ENCODE peak calls at places on chromosome 15, in six cellular contexts. One of them, this sample, is unnamed.

GRCh38 chr15:38557855-38558713 is 6.5 kb downstream of the RASGRP1 start:
- DNase-seq in AG04450: no peak
- DNase-seq in fibroblast of lung: no peak
- DNase-seq in HL-60: no peak
- DNase-seq in cardiac muscle cell: no peak
- DNase-seq in osteoblast: no peak
- DNase-seq in this sample: no peak

GRCh38 chr15:35306361-35306981 is 221.4 kb upstream of the NANOGP8 start:
- DNase-seq in AG04450: no peak
- DNase-seq in HL-60: no peak
- DNase-seq in cardiac muscle cell: peak; percentile 35
- DNase-seq in osteoblast: no peak
- DNase-seq in fibroblast of lung: peak; percentile 91
- DNase-seq in this sample: no peak

GRCh38 chr15:81781316-81781868 is 264.4 kb downstream of the MEX3B start:
- DNase-seq in fibroblast of lung: no peak
- DNase-seq in AG04450: no peak
- DNase-seq in cardiac muscle cell: no peak
- DNase-seq in HL-60: no peak
- DNase-seq in osteoblast: no peak
- DNase-seq in this sample: no peak

GRCh38 chr15:71151061-71151460 is 35.8 kb downstream of the THSD4 start:
- DNase-seq in cardiac muscle cell: no peak
- DNase-seq in HL-60: no peak
- DNase-seq in osteoblast: peak; percentile 65
- DNase-seq in AG04450: no peak
- DNase-seq in fibroblast of lung: peak; percentile 93
- DNase-seq in this sample: no peak

GRCh38 chr15:93973287-93973686 is 258.1 kb upstream of the MCTP2 start:
- DNase-seq in HL-60: no peak
- DNase-seq in fibroblast of lung: no peak
- DNase-seq in AG04450: no peak
- DNase-seq in osteoblast: no peak
- DNase-seq in cardiac muscle cell: no peak
- DNase-seq in this sample: no peak

GRCh38 chr15:37801529-37801928 is 132.9 kb upstream of the TMCO5A start:
- DNase-seq in AG04450: no peak
- DNase-seq in HL-60: no peak
- DNase-seq in osteoblast: no peak
- DNase-seq in fibroblast of lung: no peak
- DNase-seq in cardiac muscle cell: no peak
- DNase-seq in this sample: no peak

GRCh38 chr15:78353093-78353492 is 12.9 kb downstream of the CRABP1 start:
- DNase-seq in AG04450: no peak
- DNase-seq in fibroblast of lung: no peak
- DNase-seq in HL-60: no peak
- DNase-seq in osteoblast: no peak
- DNase-seq in cardiac muscle cell: no peak
- DNase-seq in this sample: no peak

GRCh38 chr15:45634442-45635190 is at the start of gene SQOR:
- DNase-seq in osteoblast: peak; percentile 94
- DNase-seq in fibroblast of lung: peak; percentile 47
- DNase-seq in HL-60: peak; percentile 65
- DNase-seq in AG04450: no peak
- DNase-seq in cardiac muscle cell: peak; percentile 71
- DNase-seq in this sample: peak; percentile 93

GRCh38 chr15:62307551-62307950 is 142.5 kb upstream of the C2CD4B start:
- DNase-seq in HL-60: no peak
- DNase-seq in AG04450: no peak
- DNase-seq in cardiac muscle cell: no peak
- DNase-seq in fibroblast of lung: peak; percentile 80
- DNase-seq in osteoblast: peak; percentile 83
- DNase-seq in this sample: no peak

GRCh38 chr15:89030311-89030710 is 57.9 kb upstream of the ABHD2 start:
- DNase-seq in HL-60: no peak
- DNase-seq in osteoblast: no peak
- DNase-seq in cardiac muscle cell: no peak
- DNase-seq in AG04450: no peak
- DNase-seq in fibroblast of lung: no peak
- DNase-seq in this sample: no peak

GRCh38 chr15:59138243-59138642 is 33.3 kb downstream of the CCNB2 start:
- DNase-seq in cardiac muscle cell: peak; percentile 44
- DNase-seq in fibroblast of lung: peak; percentile 25
- DNase-seq in AG04450: no peak
- DNase-seq in HL-60: peak; percentile 41
- DNase-seq in osteoblast: peak; percentile 94
- DNase-seq in this sample: no peak

GRCh38 chr15:65132841-65133549 is 613 bp downstream of the PDCD7 start:
- DNase-seq in AG04450: peak; percentile 7
- DNase-seq in HL-60: peak; percentile 37
- DNase-seq in cardiac muscle cell: peak; percentile 69
- DNase-seq in osteoblast: peak; percentile 98
- DNase-seq in fibroblast of lung: peak; percentile 63
- DNase-seq in this sample: peak; percentile 67

GRCh38 chr15:40881351-40881750 is 7.3 kb upstream of the RHOV start:
- DNase-seq in fibroblast of lung: no peak
- DNase-seq in AG04450: no peak
- DNase-seq in cardiac muscle cell: no peak
- DNase-seq in HL-60: no peak
- DNase-seq in osteoblast: no peak
- DNase-seq in this sample: no peak

GRCh38 chr15:69783211-69783610 is 314.5 kb downstream of the TLE3 start:
- DNase-seq in AG04450: no peak
- DNase-seq in HL-60: no peak
- DNase-seq in osteoblast: no peak
- DNase-seq in fibroblast of lung: no peak
- DNase-seq in cardiac muscle cell: no peak
- DNase-seq in this sample: no peak

GRCh38 chr15:31468911-31469800 is 142.5 kb downstream of the KLF13 start:
- DNase-seq in cardiac muscle cell: no peak
- DNase-seq in HL-60: no peak
- DNase-seq in AG04450: no peak
- DNase-seq in osteoblast: no peak
- DNase-seq in fibroblast of lung: no peak
- DNase-seq in this sample: no peak

GRCh38 chr15:93762051-93762450 is 469.3 kb upstream of the MCTP2 start:
- DNase-seq in HL-60: no peak
- DNase-seq in cardiac muscle cell: no peak
- DNase-seq in osteoblast: no peak
- DNase-seq in fibroblast of lung: no peak
- DNase-seq in AG04450: no peak
- DNase-seq in this sample: no peak

GRCh38 chr15:23648920-23649515 is 1.4 kb upstream of the MAGEL2 start:
- DNase-seq in osteoblast: peak; percentile 87
- DNase-seq in cardiac muscle cell: peak; percentile 53
- DNase-seq in AG04450: no peak
- DNase-seq in fibroblast of lung: no peak
- DNase-seq in HL-60: no peak
- DNase-seq in this sample: no peak

GRCh38 chr15:96180062-96180745 is 150.3 kb upstream of the NR2F2 start:
- DNase-seq in cardiac muscle cell: no peak
- DNase-seq in fibroblast of lung: no peak
- DNase-seq in osteoblast: peak; percentile 13
- DNase-seq in AG04450: no peak
- DNase-seq in HL-60: no peak
- DNase-seq in this sample: no peak

GRCh38 chr15:20645956-20646355 is 104.4 kb upstream of the GOLGA6L6 start:
- DNase-seq in osteoblast: peak; percentile 52
- DNase-seq in fibroblast of lung: no peak
- DNase-seq in HL-60: peak; percentile 63
- DNase-seq in AG04450: no peak
- DNase-seq in cardiac muscle cell: no peak
- DNase-seq in this sample: peak; percentile 54

GRCh38 chr15:83206971-83207621 is 527 bp downstream of the HDGFL3 start:
- DNase-seq in osteoblast: peak; percentile 94
- DNase-seq in AG04450: no peak
- DNase-seq in fibroblast of lung: peak; percentile 49
- DNase-seq in HL-60: no peak
- DNase-seq in cardiac muscle cell: peak; percentile 63
- DNase-seq in this sample: peak; percentile 70

GRCh38 chr15:28100516-28101195 is 1.5 kb upstream of the OCA2 start:
- DNase-seq in cardiac muscle cell: no peak
- DNase-seq in AG04450: no peak
- DNase-seq in HL-60: no peak
- DNase-seq in osteoblast: peak; percentile 72
- DNase-seq in fibroblast of lung: no peak
- DNase-seq in this sample: peak; percentile 38

GRCh38 chr15:92958105-92958504 is 58.0 kb downstream of the CHD2 start:
- DNase-seq in osteoblast: no peak
- DNase-seq in fibroblast of lung: peak; percentile 92
- DNase-seq in HL-60: no peak
- DNase-seq in cardiac muscle cell: no peak
- DNase-seq in AG04450: no peak
- DNase-seq in this sample: no peak

GRCh38 chr15:39908186-39908585 is 11.9 kb downstream of the GPR176 start:
- DNase-seq in fibroblast of lung: peak; percentile 90
- DNase-seq in osteoblast: peak; percentile 93
- DNase-seq in HL-60: no peak
- DNase-seq in cardiac muscle cell: no peak
- DNase-seq in AG04450: peak; percentile 80
- DNase-seq in this sample: no peak

DNA sequence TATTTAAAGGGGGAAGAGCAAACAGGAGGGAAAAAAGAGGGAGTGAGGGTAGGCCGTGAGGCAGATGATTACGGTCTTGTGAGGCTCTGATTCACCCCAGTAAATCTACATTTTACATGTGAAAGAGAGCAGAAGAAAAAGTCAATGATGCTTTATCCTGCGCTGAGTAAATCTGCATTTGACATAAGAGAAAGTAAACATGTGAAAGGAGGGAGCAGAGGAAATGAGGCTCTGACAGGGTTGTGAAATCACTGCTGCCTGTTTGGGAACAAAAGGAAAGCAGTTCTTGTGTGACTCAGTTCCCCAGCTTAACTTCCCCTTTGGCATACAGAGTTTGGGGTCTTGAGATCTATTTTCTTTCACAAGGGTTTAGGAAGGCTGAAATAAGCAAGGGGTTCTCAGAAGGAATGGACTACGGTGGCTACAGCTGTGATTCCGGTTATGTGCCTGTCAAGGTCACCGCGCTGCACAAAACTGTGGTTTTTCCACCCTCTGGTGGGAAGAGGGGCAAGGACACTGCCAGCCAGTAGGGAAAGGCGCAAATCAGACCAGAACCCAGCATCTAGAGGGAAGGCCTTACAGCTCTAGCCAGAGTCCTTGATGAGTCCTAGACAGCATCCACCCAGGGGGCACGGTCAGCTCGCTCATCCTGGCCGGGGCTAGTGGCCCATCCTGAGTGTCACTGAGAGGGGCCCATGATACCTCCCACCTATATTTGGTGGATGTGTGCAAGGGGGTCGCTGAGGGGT is 18.9 kb upstream of the HCN4 start:
- DNase-seq in osteoblast: no peak
- DNase-seq in AG04450: no peak
- DNase-seq in cardiac muscle cell: peak; percentile 34
- DNase-seq in HL-60: no peak
- DNase-seq in fibroblast of lung: peak; percentile 39
- DNase-seq in this sample: no peak
- H3K4me3 ChIP-seq in osteoblast: no peak overlapping the region
- H3K4me3 ChIP-seq in AG04450: no peak overlapping the region
- H3K4me3 ChIP-seq in cardiac muscle cell: no peak overlapping the region
- H3K4me3 ChIP-seq in HL-60: no peak overlapping the region
- H3K4me3 ChIP-seq in fibroblast of lung: no peak overlapping the region
- H3K4me3 ChIP-seq in this sample: no peak overlapping the region

DNA sequence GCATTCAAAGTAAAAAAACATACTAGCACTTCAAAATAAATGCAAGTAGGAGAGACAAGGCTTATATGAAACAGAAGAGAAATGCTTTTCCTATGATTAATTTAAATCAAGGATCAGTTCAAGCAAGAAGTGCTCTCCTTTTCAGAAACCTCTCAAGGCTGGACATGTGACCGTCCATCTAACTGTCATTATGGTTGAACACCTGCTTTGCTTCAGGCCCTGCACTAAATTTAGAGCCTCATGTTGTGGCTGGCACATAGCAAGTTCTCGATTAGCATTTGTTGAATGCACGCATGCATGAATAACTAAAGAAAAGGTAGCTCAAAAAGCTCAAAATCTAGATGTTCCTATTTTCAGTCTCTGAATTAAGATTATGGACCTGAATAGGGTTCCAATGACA is 82.0 kb downstream of the SV2B start:
- DNase-seq in osteoblast: no peak
- DNase-seq in cardiac muscle cell: peak; percentile 18
- DNase-seq in AG04450: no peak
- DNase-seq in HL-60: no peak
- DNase-seq in fibroblast of lung: no peak
- DNase-seq in this sample: no peak
- TF ChIP-seq CTCF in osteoblast: no peak
- TF ChIP-seq CTCF in cardiac muscle cell: no peak
- TF ChIP-seq CTCF in AG04450: no peak
- TF ChIP-seq CTCF in HL-60: no peak
- TF ChIP-seq CTCF in fibroblast of lung: no peak
- TF ChIP-seq CTCF in this sample: no peak

GRCh38 chr15:76011611-76012010 is 613 bp downstream of the NRG4 start:
- DNase-seq in AG04450: no peak
- DNase-seq in fibroblast of lung: no peak
- DNase-seq in HL-60: no peak
- DNase-seq in cardiac muscle cell: no peak
- DNase-seq in osteoblast: no peak
- DNase-seq in this sample: no peak
- H3K27ac ChIP-seq in AG04450: no peak overlapping the region
- H3K27ac ChIP-seq in fibroblast of lung: no peak overlapping the region
- H3K27ac ChIP-seq in HL-60: peak overlapping the region; percentile 47
- H3K27ac ChIP-seq in cardiac muscle cell: no peak overlapping the region
- H3K27ac ChIP-seq in osteoblast: no peak overlapping the region
- H3K27ac ChIP-seq in this sample: no peak overlapping the region

GRCh38 chr15:67835349-67836133 is 4.3 kb downstream of the RNU6-1 start:
- DNase-seq in cardiac muscle cell: no peak
- DNase-seq in fibroblast of lung: no peak
- DNase-seq in HL-60: no peak
- DNase-seq in osteoblast: peak; percentile 72
- DNase-seq in AG04450: no peak
- DNase-seq in this sample: no peak

GRCh38 chr15:67833504-67834248 is 6.2 kb downstream of the RNU6-1 start:
- DNase-seq in fibroblast of lung: no peak
- DNase-seq in AG04450: no peak
- DNase-seq in osteoblast: peak; percentile 96
- DNase-seq in cardiac muscle cell: peak; percentile 72
- DNase-seq in HL-60: no peak
- DNase-seq in this sample: no peak

GRCh38 chr15:67832965-67833503 is 6.8 kb downstream of the RNU6-1 start:
- DNase-seq in osteoblast: peak; percentile 53
- DNase-seq in cardiac muscle cell: peak; percentile 58
- DNase-seq in fibroblast of lung: no peak
- DNase-seq in AG04450: no peak
- DNase-seq in HL-60: no peak
- DNase-seq in this sample: no peak

GRCh38 chr15:67834593-67835348 is 5.1 kb downstream of the RNU6-1 start:
- DNase-seq in fibroblast of lung: no peak
- DNase-seq in HL-60: no peak
- DNase-seq in osteoblast: peak; percentile 79
- DNase-seq in cardiac muscle cell: no peak
- DNase-seq in AG04450: no peak
- DNase-seq in this sample: no peak

DNA sequence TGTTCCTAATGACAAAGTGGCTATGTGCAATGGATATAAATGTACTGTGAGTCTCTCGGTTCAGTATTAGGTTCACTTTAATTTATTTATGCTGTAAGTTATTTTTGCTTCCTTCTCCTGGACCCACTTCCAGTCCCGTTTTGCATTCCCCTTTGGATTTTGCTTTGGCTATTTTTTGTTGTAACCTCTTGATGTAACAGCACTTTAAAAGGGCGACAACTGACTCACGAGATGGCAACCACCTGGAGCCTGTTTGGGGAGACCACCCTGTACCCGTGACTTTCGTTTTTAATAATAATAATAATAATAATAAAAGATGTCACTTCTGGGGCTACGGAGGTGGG is 5.6 kb downstream of the RNU6-1 start:
- DNase-seq in HL-60: no peak
- DNase-seq in cardiac muscle cell: no peak
- DNase-seq in fibroblast of lung: no peak
- DNase-seq in AG04450: no peak
- DNase-seq in osteoblast: peak; percentile 68
- DNase-seq in this sample: no peak
- H3K4me3 ChIP-seq in HL-60: no peak overlapping the region
- H3K4me3 ChIP-seq in cardiac muscle cell: peak overlapping the region; percentile 10
- H3K4me3 ChIP-seq in fibroblast of lung: no peak overlapping the region
- H3K4me3 ChIP-seq in AG04450: peak overlapping the region; percentile 13
- H3K4me3 ChIP-seq in osteoblast: peak overlapping the region; percentile 59
- H3K4me3 ChIP-seq in this sample: peak overlapping the region; percentile 56

This sample was measured in ascending aorta.